ENCODE peak calls at places on chromosomes 11 and 22, in six cellular contexts. One of them, this sample, is unnamed.

GRCh38 chr11:96329419-96329818 is 13.6 kb downstream of the MAML2 start:
- DNase-seq in GM12878: no peak
- DNase-seq in H1: no peak
- DNase-seq in HepG2: no peak
- DNase-seq in SK-N-SH: no peak
- DNase-seq in K562: peak; percentile 61
- DNase-seq in this sample: no peak

GRCh38 chr11:77154381-77155081 is 26.5 kb downstream of the MYO7A start:
- DNase-seq in HepG2: no peak
- DNase-seq in H1: no peak
- DNase-seq in K562: no peak
- DNase-seq in SK-N-SH: no peak
- DNase-seq in GM12878: no peak
- DNase-seq in this sample: peak; percentile 78

GRCh38 chr11:74683941-74684481 is 47.2 kb downstream of the CHRDL2 start:
- DNase-seq in H1: no peak
- DNase-seq in SK-N-SH: no peak
- DNase-seq in GM12878: no peak
- DNase-seq in HepG2: no peak
- DNase-seq in K562: no peak
- DNase-seq in this sample: no peak

GRCh38 chr22:19419464-19420178 is 11.9 kb downstream of the HIRA start:
- DNase-seq in K562: peak; percentile 96
- DNase-seq in GM12878: peak; percentile 55
- DNase-seq in HepG2: no peak
- DNase-seq in SK-N-SH: no peak
- DNase-seq in H1: no peak
- DNase-seq in this sample: peak; percentile 72

GRCh38 chr11:12503886-12504285 is 126.5 kb downstream of the PARVA start:
- DNase-seq in GM12878: no peak
- DNase-seq in H1: no peak
- DNase-seq in K562: no peak
- DNase-seq in HepG2: no peak
- DNase-seq in SK-N-SH: no peak
- DNase-seq in this sample: no peak

GRCh38 chr11:44861829-44862545 is 88.7 kb downstream of the TP53I11 start:
- DNase-seq in GM12878: peak; percentile 86
- DNase-seq in K562: peak; percentile 71
- DNase-seq in SK-N-SH: no peak
- DNase-seq in HepG2: peak; percentile 44
- DNase-seq in H1: peak; percentile 85
- DNase-seq in this sample: peak; percentile 92

GRCh38 chr22:26047920-26048319 is 121.3 kb upstream of the SEZ6L start:
- DNase-seq in HepG2: no peak
- DNase-seq in SK-N-SH: no peak
- DNase-seq in GM12878: no peak
- DNase-seq in K562: no peak
- DNase-seq in H1: no peak
- DNase-seq in this sample: no peak

GRCh38 chr11:64489831-64490441 is 101.1 kb upstream of the SLC22A12 start:
- DNase-seq in GM12878: no peak
- DNase-seq in H1: peak; percentile 5
- DNase-seq in K562: peak; percentile 77
- DNase-seq in HepG2: peak; percentile 7
- DNase-seq in SK-N-SH: peak; percentile 84
- DNase-seq in this sample: peak; percentile 76

GRCh38 chr11:123356539-123356938 is 73.5 kb upstream of the GRAMD1B start:
- DNase-seq in HepG2: no peak
- DNase-seq in K562: no peak
- DNase-seq in GM12878: no peak
- DNase-seq in SK-N-SH: no peak
- DNase-seq in H1: no peak
- DNase-seq in this sample: no peak

GRCh38 chr11:73239571-73240189 is 21.6 kb downstream of the P2RY2 start:
- DNase-seq in H1: no peak
- DNase-seq in SK-N-SH: no peak
- DNase-seq in K562: no peak
- DNase-seq in HepG2: no peak
- DNase-seq in GM12878: no peak
- DNase-seq in this sample: peak; percentile 13

GRCh38 chr11:69598147-69598546 is 42.8 kb upstream of the CCND1 start:
- DNase-seq in HepG2: no peak
- DNase-seq in SK-N-SH: peak; percentile 45
- DNase-seq in H1: no peak
- DNase-seq in GM12878: no peak
- DNase-seq in K562: no peak
- DNase-seq in this sample: peak; percentile 72

GRCh38 chr11:83097671-83098070 is 26.0 kb upstream of the RAB30 start:
- DNase-seq in K562: no peak
- DNase-seq in GM12878: no peak
- DNase-seq in SK-N-SH: no peak
- DNase-seq in H1: no peak
- DNase-seq in HepG2: no peak
- DNase-seq in this sample: no peak

GRCh38 chr11:70050243-70050642 is 27.9 kb upstream of the ANO1 start:
- DNase-seq in HepG2: no peak
- DNase-seq in SK-N-SH: no peak
- DNase-seq in GM12878: no peak
- DNase-seq in H1: no peak
- DNase-seq in K562: no peak
- DNase-seq in this sample: no peak

GRCh38 chr11:112279901-112280267 is 19.2 kb upstream of the PLET1 start:
- DNase-seq in K562: peak; percentile 80
- DNase-seq in SK-N-SH: peak; percentile 84
- DNase-seq in H1: no peak
- DNase-seq in HepG2: peak; percentile 30
- DNase-seq in GM12878: peak; percentile 17
- DNase-seq in this sample: no peak

GRCh38 chr11:123062892-123063395 is 1.0 kb upstream of the HSPA8 start:
- DNase-seq in HepG2: no peak
- DNase-seq in SK-N-SH: no peak
- DNase-seq in GM12878: no peak
- DNase-seq in K562: no peak
- DNase-seq in H1: no peak
- DNase-seq in this sample: no peak

GRCh38 chr11:87600938-87601337 is 563.2 kb downstream of the TMEM135 start:
- DNase-seq in GM12878: no peak
- DNase-seq in K562: no peak
- DNase-seq in SK-N-SH: no peak
- DNase-seq in H1: no peak
- DNase-seq in HepG2: no peak
- DNase-seq in this sample: no peak

GRCh38 chr11:76236092-76237026 is 30.1 kb upstream of the WNT11 start:
- DNase-seq in H1: no peak
- DNase-seq in GM12878: no peak
- DNase-seq in SK-N-SH: peak; percentile 84
- DNase-seq in K562: peak; percentile 79
- DNase-seq in HepG2: no peak
- DNase-seq in this sample: no peak

GRCh38 chr11:102120006-102120405 is 9.8 kb downstream of the YAP1 start:
- DNase-seq in H1: no peak
- DNase-seq in HepG2: peak; percentile 86
- DNase-seq in SK-N-SH: no peak
- DNase-seq in K562: no peak
- DNase-seq in GM12878: no peak
- DNase-seq in this sample: no peak

GRCh38 chr11:15327786-15328231 is 213.1 kb downstream of the INSC start:
- DNase-seq in K562: peak; percentile 58
- DNase-seq in HepG2: peak; percentile 16
- DNase-seq in H1: peak; percentile 60
- DNase-seq in SK-N-SH: peak; percentile 68
- DNase-seq in GM12878: no peak
- DNase-seq in this sample: peak; percentile 20

GRCh38 chr11:12478743-12479142 is 101.4 kb downstream of the PARVA start:
- DNase-seq in HepG2: peak; percentile 19
- DNase-seq in H1: no peak
- DNase-seq in GM12878: no peak
- DNase-seq in SK-N-SH: no peak
- DNase-seq in K562: no peak
- DNase-seq in this sample: no peak

GRCh38 chr22:33922268-33922667 is 2.0 kb upstream of the LARGE1 start:
- DNase-seq in GM12878: no peak
- DNase-seq in H1: no peak
- DNase-seq in SK-N-SH: no peak
- DNase-seq in HepG2: peak; percentile 9
- DNase-seq in K562: no peak
- DNase-seq in this sample: no peak

GRCh38 chr11:34091825-34092224 is 13.6 kb upstream of the NAT10 start:
- DNase-seq in HepG2: no peak
- DNase-seq in SK-N-SH: no peak
- DNase-seq in H1: no peak
- DNase-seq in GM12878: no peak
- DNase-seq in K562: no peak
- DNase-seq in this sample: no peak

GRCh38 chr22:38490915-38491314 is 15.2 kb downstream of the DDX17 start:
- DNase-seq in HepG2: peak; percentile 83
- DNase-seq in SK-N-SH: no peak
- DNase-seq in K562: no peak
- DNase-seq in GM12878: no peak
- DNase-seq in H1: no peak
- DNase-seq in this sample: no peak

GRCh38 chr11:45982656-45983470 is 60.4 kb downstream of the LARGE2 start:
- DNase-seq in HepG2: no peak
- DNase-seq in SK-N-SH: peak; percentile 21
- DNase-seq in H1: peak; percentile 84
- DNase-seq in K562: peak; percentile 93
- DNase-seq in GM12878: no peak
- DNase-seq in this sample: no peak

GRCh38 chr11:43212279-43212678 is 99.5 kb upstream of the API5 start:
- DNase-seq in SK-N-SH: no peak
- DNase-seq in K562: no peak
- DNase-seq in HepG2: no peak
- DNase-seq in GM12878: no peak
- DNase-seq in H1: no peak
- DNase-seq in this sample: no peak

GRCh38 chr22:30328466-30329049 is 1.8 kb upstream of the TBC1D10A start:
- DNase-seq in K562: no peak
- DNase-seq in HepG2: no peak
- DNase-seq in SK-N-SH: no peak
- DNase-seq in H1: no peak
- DNase-seq in GM12878: no peak
- DNase-seq in this sample: no peak

GRCh38 chr11:16774920-16775603 is 36.6 kb downstream of the C11orf58 start:
- DNase-seq in SK-N-SH: no peak
- DNase-seq in HepG2: peak; percentile 65
- DNase-seq in GM12878: no peak
- DNase-seq in H1: no peak
- DNase-seq in K562: no peak
- DNase-seq in this sample: no peak

GRCh38 chr11:108697872-108698473 is 33.1 kb downstream of the DDX10 start:
- DNase-seq in K562: peak; percentile 69
- DNase-seq in HepG2: peak; percentile 54
- DNase-seq in GM12878: peak; percentile 49
- DNase-seq in H1: no peak
- DNase-seq in SK-N-SH: peak; percentile 59
- DNase-seq in this sample: peak; percentile 77

GRCh38 chr22:50579752-50580151 is 1.5 kb upstream of the CPT1B start:
- DNase-seq in K562: no peak
- DNase-seq in GM12878: no peak
- DNase-seq in H1: no peak
- DNase-seq in HepG2: no peak
- DNase-seq in SK-N-SH: no peak
- DNase-seq in this sample: no peak

GRCh38 chr11:118699508-118700220 is 20.2 kb upstream of the TREH start:
- DNase-seq in GM12878: no peak
- DNase-seq in H1: no peak
- DNase-seq in HepG2: peak; percentile 18
- DNase-seq in SK-N-SH: no peak
- DNase-seq in K562: no peak
- DNase-seq in this sample: no peak

GRCh38 chr22:47369020-47369419 is 606.6 kb downstream of the TBC1D22A start:
- DNase-seq in K562: no peak
- DNase-seq in SK-N-SH: no peak
- DNase-seq in HepG2: no peak
- DNase-seq in GM12878: no peak
- DNase-seq in H1: no peak
- DNase-seq in this sample: no peak

DNA sequence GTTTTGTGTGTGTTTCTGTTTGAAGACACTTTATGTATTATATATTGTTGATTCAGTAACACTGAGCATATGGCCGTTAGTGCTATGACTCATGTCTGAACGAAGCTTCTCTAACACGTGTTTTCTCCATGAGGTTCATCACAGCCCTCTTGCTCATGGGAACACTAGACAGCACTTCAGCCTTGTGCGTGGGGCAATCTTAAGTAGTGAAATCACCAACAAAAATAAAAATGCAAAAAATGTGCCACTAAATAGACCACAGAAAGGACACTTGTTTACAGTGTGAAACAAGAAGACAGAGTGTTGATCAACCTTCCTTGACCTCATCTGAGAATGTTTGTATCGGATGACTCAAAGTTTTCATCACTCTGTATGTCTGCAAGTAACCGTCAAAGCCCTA is 94.5 kb downstream of the FDX1 start:
- DNase-seq in K562: no peak
- DNase-seq in GM12878: no peak
- DNase-seq in SK-N-SH: no peak
- DNase-seq in H1: no peak
- DNase-seq in HepG2: no peak
- DNase-seq in this sample: no peak
- H3K27me3 ChIP-seq in K562: no peaks in the 10 kb centered on the region
- H3K27me3 ChIP-seq in GM12878: no peaks in the 10 kb centered on the region
- H3K27me3 ChIP-seq in SK-N-SH: no peaks in the 10 kb centered on the region
- H3K27me3 ChIP-seq in H1: no peaks in the 10 kb centered on the region
- H3K27me3 ChIP-seq in HepG2: no peaks in the 10 kb centered on the region
- H3K27me3 ChIP-seq in this sample: no peaks in the 10 kb centered on the region

GRCh38 chr22:42649261-42650056 is at the start of gene CYB5R3:
- DNase-seq in HepG2: peak; percentile 51
- DNase-seq in GM12878: no peak
- DNase-seq in H1: peak; percentile 50
- DNase-seq in K562: peak; percentile 74
- DNase-seq in SK-N-SH: peak; percentile 95
- DNase-seq in this sample: peak; percentile 84
- TF ChIP-seq GABPA in HepG2: no peak
- TF ChIP-seq GABPA in GM12878: no peak
- TF ChIP-seq GABPA in H1: no peak
- TF ChIP-seq GABPA in K562: no peak
- TF ChIP-seq GABPA in SK-N-SH: no peak
- TF ChIP-seq GABPA in this sample: no peak

DNA sequence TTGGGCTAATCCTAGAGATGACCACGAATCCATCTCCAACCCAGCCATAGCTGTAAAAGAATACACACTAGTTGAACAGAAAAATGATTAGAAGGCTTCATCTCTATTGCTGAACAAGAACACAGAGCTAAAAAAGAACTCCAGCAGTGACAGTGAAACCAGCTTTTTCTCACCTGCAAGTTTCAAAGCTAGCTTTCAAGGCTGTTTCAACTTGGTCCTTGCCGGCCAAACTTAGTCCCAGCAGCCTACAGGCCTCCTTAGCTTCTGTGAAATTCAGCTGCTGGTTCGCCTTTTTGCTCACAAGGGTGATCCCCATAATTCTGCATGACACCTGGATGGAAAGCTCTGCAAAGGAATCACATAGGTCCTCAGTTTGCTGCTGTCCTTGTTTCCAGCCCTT is 4.4 kb downstream of the LYVE1 start:
- DNase-seq in GM12878: no peak
- DNase-seq in HepG2: no peak
- DNase-seq in SK-N-SH: no peak
- DNase-seq in H1: no peak
- DNase-seq in K562: no peak
- DNase-seq in this sample: no peak
- H3K27me3 ChIP-seq in GM12878: peaks cover 1% of the 10 kb centered on the region
- H3K27me3 ChIP-seq in HepG2: peaks cover 1% of the 10 kb centered on the region
- H3K27me3 ChIP-seq in SK-N-SH: no peaks in the 10 kb centered on the region
- H3K27me3 ChIP-seq in H1: no peaks in the 10 kb centered on the region
- H3K27me3 ChIP-seq in K562: no peaks in the 10 kb centered on the region
- H3K27me3 ChIP-seq in this sample: no peaks in the 10 kb centered on the region

GRCh38 chr11:18766015-18766414 is 25.6 kb downstream of the PTPN5 start:
- DNase-seq in GM12878: no peak
- DNase-seq in K562: no peak
- DNase-seq in HepG2: no peak
- DNase-seq in H1: no peak
- DNase-seq in SK-N-SH: no peak
- DNase-seq in this sample: no peak
- TF ChIP-seq GABPA in GM12878: no peak
- TF ChIP-seq GABPA in K562: no peak
- TF ChIP-seq GABPA in HepG2: no peak
- TF ChIP-seq GABPA in H1: no peak
- TF ChIP-seq GABPA in SK-N-SH: no peak
- TF ChIP-seq GABPA in this sample: no peak

This sample was measured in HL-60.